ENCODE peak calls at places on chromosomes 5 and 9, in five cellular contexts. M is A549, E is GM23338, D is Panc1, B is GM12878. R is an unnamed sample.

GRCh38 chr5:9062873-9063272 is 483.0 kb downstream of the SEMA5A start:
- DNase-seq in M (no peak), E (no peak), D (no peak), B (peak; percentile 31), R (no peak)

GRCh38 chr5:154447074-154447725 is 1.4 kb downstream of the SAP30L start:
- DNase-seq in M (no peak), D (no peak), E (no peak), B (no peak), R (no peak)

GRCh38 chr5:25649628-25650265 is 1005.0 kb upstream of the CDH10 start:
- DNase-seq in D (no peak), M (no peak), E (no peak), B (no peak), R (no peak)

GRCh38 chr5:111197523-111197922 is 26.7 kb upstream of the CAMK4 start:
- DNase-seq in E (peak; percentile 53), D (no peak), B (no peak), M (no peak), R (no peak)

GRCh38 chr9:103713631-103714030 is 380.5 kb upstream of the SMC2 start:
- DNase-seq in E (no peak), B (no peak), M (no peak), D (no peak), R (no peak)

GRCh38 chr5:113489299-113489698 is 1.0 kb upstream of the MCC start:
- DNase-seq in E (no peak), B (no peak), D (no peak), M (peak; percentile 20), R (peak; percentile 64)

GRCh38 chr5:150606476-150606875 is 34.0 kb upstream of the SYNPO start:
- DNase-seq in M (no peak), B (no peak), E (no peak), D (no peak), R (no peak)

GRCh38 chr5:149611327-149611726 is 30.0 kb downstream of the ARHGEF37 start:
- DNase-seq in D (no peak), E (no peak), B (no peak), M (no peak), R (no peak)

GRCh38 chr9:127424669-127424986 is 446 bp downstream of the ZNF79 start:
- DNase-seq in E (no peak), D (no peak), B (no peak), M (no peak), R (no peak)

GRCh38 chr5:15499528-15500325 is at the start of gene FBXL7:
- DNase-seq in D (no peak), B (no peak), E (peak; percentile 94), M (peak; percentile 61), R (no peak)

GRCh38 chr5:911601-912000 is 18.9 kb downstream of the TRIP13 start:
- DNase-seq in M (peak; percentile 51), B (no peak), D (peak; percentile 70), E (no peak), R (no peak)

GRCh38 chr9:78001946-78002731 is 29.5 kb downstream of the GNAQ start:
- DNase-seq in B (no peak), D (no peak), E (no peak), M (no peak), R (no peak)
- TF ChIP-seq REST in B (no peak), D (no peak), E (no peak), M (no peak), R (no peak)

GRCh38 chr5:33166522-33166921 is 274.2 kb upstream of the TARS1 start:
- DNase-seq in M (no peak), B (no peak), E (peak; percentile 36), D (no peak), R (no peak)

GRCh38 chr5:33167541-33167940 is 273.2 kb upstream of the TARS1 start:
- DNase-seq in B (no peak), M (no peak), D (no peak), E (no peak), R (no peak)

GRCh38 chr5:33162057-33162456 is 278.7 kb upstream of the TARS1 start:
- DNase-seq in M (no peak), D (no peak), B (no peak), E (no peak), R (no peak)

GRCh38 chr5:33170414-33170813 is 270.4 kb upstream of the TARS1 start:
- DNase-seq in M (peak; percentile 27), D (no peak), B (no peak), E (peak; percentile 7), R (no peak)

DNA sequence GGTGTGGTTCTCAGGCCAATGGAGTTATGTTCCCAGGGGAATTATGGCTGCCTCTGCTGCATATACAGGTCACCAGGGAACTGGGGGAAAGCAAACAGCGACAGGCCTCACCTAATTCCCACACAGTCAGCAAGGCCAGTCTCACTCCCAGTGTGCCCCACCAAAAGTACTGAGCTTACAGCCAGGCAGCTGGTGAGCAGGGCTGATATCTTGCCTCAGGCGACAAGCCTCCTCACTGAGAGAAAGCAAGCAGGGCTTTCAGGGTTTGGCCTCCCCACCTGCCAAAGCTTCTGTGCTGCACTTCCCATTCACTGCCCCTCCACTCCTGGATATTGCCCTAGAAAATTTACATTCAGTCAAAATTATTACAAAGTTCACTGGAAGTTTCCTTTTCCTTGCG is 273.8 kb upstream of the TARS1 start:
- DNase-seq in E (no peak), B (no peak), D (no peak), M (no peak), R (no peak)
- TF ChIP-seq CTCF in E (no peak), B (no peak), D (no peak), M (no peak), R (no peak)

GRCh38 chr5:67238191-67238590 is 41.6 kb upstream of the CD180 start:
- DNase-seq in M (no peak), D (no peak), B (no peak), E (no peak), R (no peak)
- TF ChIP-seq REST in M (no peak), D (no peak), B (no peak), E (no peak), R (no peak)

GRCh38 chr5:104412649-104413240 is 850.2 kb upstream of the NUDT12 start:
- DNase-seq in E (peak; percentile 77), D (peak; percentile 0), B (no peak), M (peak; percentile 38), R (peak; percentile 1)
- TF ChIP-seq CTCF in E (peak; percentile 80), D (peak; percentile 59), B (no peak), M (peak; percentile 15), R (peak; percentile 34)

GRCh38 chr9:84705128-84705527 is 35.6 kb downstream of the NTRK2 start:
- DNase-seq in D (no peak), E (no peak), B (no peak), M (no peak), R (no peak)
- TF ChIP-seq REST in D (no peak), E (no peak), B (no peak), M (no peak), R (no peak)

GRCh38 chr9:5430912-5431311 is 6.8 kb downstream of the PLGRKT start:
- DNase-seq in E (peak; percentile 30), B (no peak), M (no peak), D (no peak), R (no peak)
- TF ChIP-seq CTCF in E (no peak), B (no peak), M (no peak), D (no peak), R (no peak)

GRCh38 chr5:135460246-135461033 is 8.3 kb upstream of the TIFAB start:
- DNase-seq in E (no peak), M (no peak), D (no peak), B (no peak), R (no peak)

GRCh38 chr5:135465391-135466122 is 13.4 kb upstream of the TIFAB start:
- DNase-seq in B (no peak), E (no peak), D (no peak), M (no peak), R (no peak)

GRCh38 chr5:135461752-135462151 is 9.6 kb upstream of the TIFAB start:
- DNase-seq in M (no peak), D (no peak), E (no peak), B (no peak), R (no peak)

GRCh38 chr5:135458921-135459331 is 6.8 kb upstream of the TIFAB start:
- DNase-seq in E (no peak), B (no peak), D (no peak), M (peak; percentile 36), R (no peak)

DNA sequence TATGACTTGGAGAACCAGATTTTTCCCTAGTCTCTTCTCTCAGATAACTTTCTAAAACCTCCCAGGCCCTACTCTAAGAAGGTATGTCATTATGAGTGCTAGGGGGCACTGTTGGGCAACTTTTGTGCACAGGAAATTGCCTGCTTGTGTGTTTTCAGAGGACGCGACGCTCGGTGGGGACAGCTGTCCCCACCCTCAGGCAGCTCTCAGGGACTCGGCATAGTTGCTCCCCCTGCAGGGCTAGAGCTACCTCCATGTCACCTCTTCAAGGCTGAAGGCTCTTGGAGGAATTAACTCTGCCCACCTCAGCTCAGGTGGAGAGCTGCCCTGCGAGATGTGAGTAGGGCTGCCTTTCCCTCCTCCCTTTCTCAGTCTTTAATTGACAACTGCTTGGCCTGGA is 10.2 kb upstream of the TIFAB start:
- DNase-seq in M (peak; percentile 73), E (peak; percentile 97), B (no peak), D (no peak), R (peak; percentile 52)
- TF ChIP-seq REST in M (no peak), E (no peak), B (no peak), D (no peak), R (no peak)

DNA sequence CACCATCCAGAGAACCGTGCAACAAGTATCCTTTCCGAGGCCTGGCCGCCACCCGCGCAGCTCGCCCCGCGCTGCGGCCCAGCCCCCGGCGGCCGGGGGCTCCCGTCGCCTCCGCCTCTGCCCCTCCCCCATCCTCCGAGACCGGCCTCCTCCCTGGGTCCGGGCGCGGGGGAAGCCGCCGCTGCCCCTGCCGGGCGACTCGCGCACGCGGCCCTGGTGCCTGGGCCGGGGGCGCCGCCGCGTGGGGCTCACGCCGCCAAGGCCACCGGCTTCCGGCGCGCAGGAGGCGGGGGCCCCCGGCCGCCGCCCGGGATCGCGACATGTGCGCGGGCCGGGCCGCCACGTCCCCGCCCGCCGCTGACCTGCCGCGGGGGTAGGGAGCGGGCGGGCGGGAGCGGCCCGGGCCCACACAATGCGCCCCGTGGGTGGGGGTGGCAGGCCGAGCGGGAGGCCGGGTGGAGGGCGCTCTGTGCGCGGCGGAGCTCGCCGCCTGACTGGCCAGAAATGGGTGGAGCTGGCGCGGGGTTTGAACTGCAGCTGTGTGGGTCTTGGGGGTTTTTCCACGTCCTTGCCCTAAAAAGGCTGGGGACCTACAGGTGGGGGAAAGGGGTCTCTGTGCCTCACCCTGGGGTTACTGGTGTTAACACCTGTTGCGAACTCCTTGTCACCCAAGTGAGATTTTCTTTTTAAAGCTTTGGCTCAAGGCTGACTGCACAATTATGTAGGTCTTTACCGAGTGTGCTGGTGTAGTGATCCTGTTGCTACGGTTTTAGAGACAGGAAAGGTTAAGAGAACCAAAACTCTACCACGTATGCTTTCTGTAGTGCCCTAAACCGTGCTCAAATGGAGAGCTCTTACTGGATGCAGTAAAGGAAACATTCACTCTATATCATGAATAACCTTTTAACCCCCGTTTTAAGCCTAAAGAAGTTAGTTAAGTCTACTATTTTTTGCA is 32.3 kb downstream of the TNPO1 start:
- DNase-seq in D (no peak), E (peak; percentile 58), M (peak; percentile 40), B (peak; percentile 40), R (peak; percentile 4)
- TF ChIP-seq CTCF in D (no peak), E (no peak), M (no peak), B (no peak), R (no peak)

R was measured in HL-60.